ENCODE peak calls at places on chromosomes 7 and 10, in eight cellular contexts. One of them, this sample, is unnamed.
A peak's percentile ranks its signal among the peaks of the same experiment; 100 is the strongest.

GRCh38 chr10:24417053-24417452 is 208.1 kb downstream of the KIAA1217 start:
- DNase-seq in breast epithelium: no peak
- DNase-seq in body of pancreas: no peak
- DNase-seq in IMR-90: no peak
- DNase-seq in tibial nerve: no peak
- DNase-seq in right lobe of liver: no peak
- DNase-seq in stomach: no peak
- DNase-seq in spleen: no peak
- DNase-seq in this sample: no peak

GRCh38 chr7:17183630-17184328 is 114.7 kb upstream of the AHR start:
- DNase-seq in breast epithelium: no peak
- DNase-seq in body of pancreas: no peak
- DNase-seq in IMR-90: no peak
- DNase-seq in tibial nerve: no peak
- DNase-seq in right lobe of liver: no peak
- DNase-seq in stomach: no peak
- DNase-seq in spleen: no peak
- DNase-seq in this sample: no peak

GRCh38 chr10:79298403-79299244 is 48.6 kb upstream of the PPIF start:
- DNase-seq in breast epithelium: no peak
- DNase-seq in body of pancreas: no peak
- DNase-seq in IMR-90: peak; percentile 99
- DNase-seq in tibial nerve: peak; percentile 36
- DNase-seq in right lobe of liver: no peak
- DNase-seq in stomach: peak; percentile 71
- DNase-seq in spleen: no peak
- DNase-seq in this sample: no peak

GRCh38 chr10:97792058-97792721 is 20.4 kb upstream of the SFRP5 start:
- DNase-seq in breast epithelium: peak; percentile 56
- DNase-seq in body of pancreas: peak; percentile 88
- DNase-seq in IMR-90: peak; percentile 46
- DNase-seq in tibial nerve: peak; percentile 80
- DNase-seq in right lobe of liver: peak; percentile 73
- DNase-seq in stomach: peak; percentile 75
- DNase-seq in spleen: peak; percentile 88
- DNase-seq in this sample: peak; percentile 71

GRCh38 chr10:7697304-7697822 is 5.8 kb upstream of the ITIH2 start:
- DNase-seq in breast epithelium: no peak
- DNase-seq in body of pancreas: no peak
- DNase-seq in IMR-90: no peak
- DNase-seq in tibial nerve: no peak
- DNase-seq in right lobe of liver: no peak
- DNase-seq in stomach: no peak
- DNase-seq in spleen: no peak
- DNase-seq in this sample: no peak

GRCh38 chr10:117892681-117893220 is 154.0 kb downstream of the RAB11FIP2 start:
- DNase-seq in breast epithelium: no peak
- DNase-seq in body of pancreas: no peak
- DNase-seq in IMR-90: no peak
- DNase-seq in tibial nerve: no peak
- DNase-seq in right lobe of liver: no peak
- DNase-seq in stomach: no peak
- DNase-seq in spleen: no peak
- DNase-seq in this sample: no peak

GRCh38 chr7:83468251-83468739 is 180.6 kb downstream of the SEMA3E start:
- DNase-seq in breast epithelium: peak; percentile 60
- DNase-seq in body of pancreas: peak; percentile 91
- DNase-seq in IMR-90: peak; percentile 99
- DNase-seq in tibial nerve: peak; percentile 65
- DNase-seq in right lobe of liver: peak; percentile 70
- DNase-seq in stomach: peak; percentile 83
- DNase-seq in spleen: no peak
- DNase-seq in this sample: peak; percentile 90

GRCh38 chr7:95491634-95492314 is 6.0 kb downstream of the ASB4 start:
- DNase-seq in breast epithelium: no peak
- DNase-seq in body of pancreas: no peak
- DNase-seq in IMR-90: no peak
- DNase-seq in tibial nerve: no peak
- DNase-seq in right lobe of liver: no peak
- DNase-seq in stomach: no peak
- DNase-seq in spleen: no peak
- DNase-seq in this sample: no peak

GRCh38 chr7:11988186-11988585 is 156.2 kb upstream of the THSD7A start:
- DNase-seq in breast epithelium: no peak
- DNase-seq in body of pancreas: no peak
- DNase-seq in IMR-90: no peak
- DNase-seq in tibial nerve: no peak
- DNase-seq in right lobe of liver: no peak
- DNase-seq in stomach: no peak
- DNase-seq in spleen: no peak
- DNase-seq in this sample: no peak

GRCh38 chr7:44508328-44508990 is 18.0 kb upstream of the NUDCD3 start:
- DNase-seq in breast epithelium: no peak
- DNase-seq in body of pancreas: no peak
- DNase-seq in IMR-90: no peak
- DNase-seq in tibial nerve: no peak
- DNase-seq in right lobe of liver: no peak
- DNase-seq in stomach: no peak
- DNase-seq in spleen: no peak
- DNase-seq in this sample: no peak

GRCh38 chr10:929965-930364 is 1.5 kb downstream of the LARP4B start:
- DNase-seq in breast epithelium: no peak
- DNase-seq in body of pancreas: no peak
- DNase-seq in IMR-90: no peak
- DNase-seq in tibial nerve: no peak
- DNase-seq in right lobe of liver: no peak
- DNase-seq in stomach: no peak
- DNase-seq in spleen: no peak
- DNase-seq in this sample: no peak

GRCh38 chr10:5518143-5518542 is 6.6 kb upstream of the CALML3 start:
- DNase-seq in breast epithelium: no peak
- DNase-seq in body of pancreas: peak; percentile 7
- DNase-seq in IMR-90: no peak
- DNase-seq in tibial nerve: no peak
- DNase-seq in right lobe of liver: no peak
- DNase-seq in stomach: no peak
- DNase-seq in spleen: no peak
- DNase-seq in this sample: no peak

GRCh38 chr10:46223064-46223480 is 63.7 kb upstream of the ANTXRL start:
- DNase-seq in breast epithelium: no peak
- DNase-seq in body of pancreas: no peak
- DNase-seq in IMR-90: no peak
- DNase-seq in tibial nerve: peak; percentile 2
- DNase-seq in right lobe of liver: no peak
- DNase-seq in stomach: peak; percentile 17
- DNase-seq in spleen: peak; percentile 54
- DNase-seq in this sample: no peak

GRCh38 chr10:77163670-77164348 is 473.8 kb downstream of the KCNMA1 start:
- DNase-seq in breast epithelium: peak; percentile 27
- DNase-seq in body of pancreas: peak; percentile 18
- DNase-seq in IMR-90: peak; percentile 99
- DNase-seq in tibial nerve: peak; percentile 36
- DNase-seq in right lobe of liver: peak; percentile 18
- DNase-seq in stomach: no peak
- DNase-seq in spleen: no peak
- DNase-seq in this sample: no peak

GRCh38 chr7:30369879-30370278 is 85.5 kb downstream of the ZNRF2 start:
- DNase-seq in breast epithelium: no peak
- DNase-seq in body of pancreas: no peak
- DNase-seq in IMR-90: peak; percentile 38
- DNase-seq in tibial nerve: no peak
- DNase-seq in right lobe of liver: no peak
- DNase-seq in stomach: no peak
- DNase-seq in spleen: no peak
- DNase-seq in this sample: no peak

GRCh38 chr10:89352802-89353201 is 25.0 kb downstream of the IFIT3 start:
- DNase-seq in breast epithelium: no peak
- DNase-seq in body of pancreas: no peak
- DNase-seq in IMR-90: no peak
- DNase-seq in tibial nerve: no peak
- DNase-seq in right lobe of liver: no peak
- DNase-seq in stomach: no peak
- DNase-seq in spleen: no peak
- DNase-seq in this sample: no peak

GRCh38 chr10:113612154-113612553 is 51.7 kb downstream of the NRAP start:
- DNase-seq in breast epithelium: peak; percentile 26
- DNase-seq in body of pancreas: peak; percentile 86
- DNase-seq in IMR-90: no peak
- DNase-seq in tibial nerve: no peak
- DNase-seq in right lobe of liver: no peak
- DNase-seq in stomach: peak; percentile 87
- DNase-seq in spleen: no peak
- DNase-seq in this sample: no peak

GRCh38 chr10:70374775-70375614 is 7.4 kb downstream of the LRRC20 start:
- DNase-seq in breast epithelium: no peak
- DNase-seq in body of pancreas: no peak
- DNase-seq in IMR-90: peak; percentile 51
- DNase-seq in tibial nerve: no peak
- DNase-seq in right lobe of liver: no peak
- DNase-seq in stomach: no peak
- DNase-seq in spleen: no peak
- DNase-seq in this sample: no peak

GRCh38 chr10:35124540-35124939 is 2.1 kb upstream of the CREM start:
- DNase-seq in breast epithelium: no peak
- DNase-seq in body of pancreas: no peak
- DNase-seq in IMR-90: no peak
- DNase-seq in tibial nerve: no peak
- DNase-seq in right lobe of liver: no peak
- DNase-seq in stomach: no peak
- DNase-seq in spleen: no peak
- DNase-seq in this sample: no peak

GRCh38 chr10:37640301-37640700 is 217.1 kb downstream of the ZNF248 start:
- DNase-seq in breast epithelium: no peak
- DNase-seq in body of pancreas: no peak
- DNase-seq in IMR-90: no peak
- DNase-seq in tibial nerve: no peak
- DNase-seq in right lobe of liver: no peak
- DNase-seq in stomach: no peak
- DNase-seq in spleen: no peak
- DNase-seq in this sample: no peak

GRCh38 chr7:133669061-133669455 is 416.2 kb downstream of the EXOC4 start:
- DNase-seq in breast epithelium: no peak
- DNase-seq in body of pancreas: no peak
- DNase-seq in IMR-90: no peak
- DNase-seq in tibial nerve: no peak
- DNase-seq in right lobe of liver: no peak
- DNase-seq in stomach: no peak
- DNase-seq in spleen: no peak
- DNase-seq in this sample: no peak

GRCh38 chr10:13472359-13472758 is 56.5 kb downstream of the BEND7 start:
- DNase-seq in breast epithelium: no peak
- DNase-seq in body of pancreas: no peak
- DNase-seq in IMR-90: no peak
- DNase-seq in tibial nerve: no peak
- DNase-seq in right lobe of liver: no peak
- DNase-seq in stomach: no peak
- DNase-seq in spleen: no peak
- DNase-seq in this sample: no peak

GRCh38 chr10:78763651-78764395 is 304.9 kb upstream of the ZMIZ1 start:
- DNase-seq in breast epithelium: peak; percentile 37
- DNase-seq in body of pancreas: no peak
- DNase-seq in IMR-90: no peak
- DNase-seq in tibial nerve: no peak
- DNase-seq in right lobe of liver: no peak
- DNase-seq in stomach: no peak
- DNase-seq in spleen: peak; percentile 78
- DNase-seq in this sample: peak; percentile 57

DNA sequence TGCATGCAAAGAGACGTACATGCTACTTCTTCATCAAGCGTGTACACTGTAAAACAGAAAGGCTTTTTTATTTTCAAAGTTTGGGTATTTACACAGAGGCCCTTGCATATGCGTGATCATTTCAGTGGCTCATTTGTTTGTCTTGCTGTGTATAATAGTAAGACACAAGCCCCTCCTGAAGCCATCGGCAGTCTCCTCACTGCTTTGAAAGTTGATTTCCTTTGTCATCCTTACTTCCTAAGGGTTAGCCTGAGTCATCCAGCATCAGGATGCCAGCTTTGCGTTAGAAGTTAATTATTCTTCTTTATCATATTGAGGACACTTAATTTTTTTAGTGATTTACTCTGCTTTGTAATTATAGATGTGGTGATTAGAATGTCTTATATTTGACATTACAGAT is 72.5 kb upstream of the CTBP2 start:
- DNase-seq in breast epithelium: no peak
- DNase-seq in body of pancreas: no peak
- DNase-seq in IMR-90: peak; percentile 43
- DNase-seq in tibial nerve: no peak
- DNase-seq in right lobe of liver: no peak
- DNase-seq in stomach: no peak
- DNase-seq in spleen: no peak
- DNase-seq in this sample: no peak
- TF ChIP-seq POLR2A in breast epithelium: no peak
- TF ChIP-seq POLR2A in body of pancreas: no peak
- TF ChIP-seq POLR2A in IMR-90: no peak
- TF ChIP-seq POLR2A in tibial nerve: no peak
- TF ChIP-seq POLR2A in right lobe of liver: no peak
- TF ChIP-seq POLR2A in stomach: no peak
- TF ChIP-seq POLR2A in spleen: no peak
- TF ChIP-seq POLR2A in this sample: no peak

DNA sequence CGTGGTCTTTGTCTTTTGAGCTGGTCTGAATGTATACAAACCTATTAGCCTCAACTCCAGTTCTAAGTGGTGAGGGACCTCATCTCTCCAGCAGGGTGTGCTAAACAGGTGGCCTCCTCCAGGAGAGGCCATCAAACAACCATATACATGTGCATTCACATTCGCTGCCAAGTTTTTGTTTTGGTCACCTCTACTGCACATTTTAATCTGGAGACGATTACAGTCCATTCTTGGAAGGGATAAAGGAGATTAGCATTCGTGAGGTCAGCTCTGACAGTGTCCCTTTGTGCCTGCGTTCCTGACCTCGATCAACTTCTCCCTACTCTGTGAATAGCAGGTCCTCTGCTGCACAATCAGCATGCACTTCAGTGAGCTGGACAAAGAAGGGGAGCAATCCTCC is 60.8 kb downstream of the RHOBTB1 start:
- DNase-seq in breast epithelium: no peak
- DNase-seq in body of pancreas: peak; percentile 38
- DNase-seq in IMR-90: peak; percentile 24
- DNase-seq in tibial nerve: no peak
- DNase-seq in right lobe of liver: no peak
- DNase-seq in stomach: peak; percentile 34
- DNase-seq in spleen: no peak
- DNase-seq in this sample: peak; percentile 4
- H3K27ac ChIP-seq in breast epithelium: no peak overlapping the region
- H3K27ac ChIP-seq in body of pancreas: no peak overlapping the region
- H3K27ac ChIP-seq in IMR-90: no peak overlapping the region
- H3K27ac ChIP-seq in tibial nerve: no peak overlapping the region
- H3K27ac ChIP-seq in right lobe of liver: no peak overlapping the region
- H3K27ac ChIP-seq in stomach: no peak overlapping the region
- H3K27ac ChIP-seq in spleen: no peak overlapping the region
- H3K27ac ChIP-seq in this sample: no peak overlapping the region

GRCh38 chr7:150830957-150831356 is 21.4 kb upstream of the AOC1 start:
- DNase-seq in breast epithelium: no peak
- DNase-seq in body of pancreas: no peak
- DNase-seq in IMR-90: no peak
- DNase-seq in tibial nerve: no peak
- DNase-seq in right lobe of liver: no peak
- DNase-seq in stomach: no peak
- DNase-seq in spleen: no peak
- DNase-seq in this sample: no peak
- H3K4me1 ChIP-seq in breast epithelium: no peaks in the 10 kb centered on the region
- H3K4me1 ChIP-seq in body of pancreas: no peaks in the 10 kb centered on the region
- H3K4me1 ChIP-seq in IMR-90: no peaks in the 10 kb centered on the region
- H3K4me1 ChIP-seq in tibial nerve: no peaks in the 10 kb centered on the region
- H3K4me1 ChIP-seq in right lobe of liver: peaks cover 22% of the 10 kb centered on the region
- H3K4me1 ChIP-seq in stomach: peaks cover 5% of the 10 kb centered on the region
- H3K4me1 ChIP-seq in spleen: no peaks in the 10 kb centered on the region
- H3K4me1 ChIP-seq in this sample: no peaks in the 10 kb centered on the region

GRCh38 chr7:27167170-27167505 is 1.8 kb upstream of the HOXA9 start:
- DNase-seq in breast epithelium: no peak
- DNase-seq in body of pancreas: no peak
- DNase-seq in IMR-90: no peak
- DNase-seq in tibial nerve: no peak
- DNase-seq in right lobe of liver: no peak
- DNase-seq in stomach: no peak
- DNase-seq in spleen: peak; percentile 74
- DNase-seq in this sample: no peak
- TF ChIP-seq POLR2A in breast epithelium: no peak
- TF ChIP-seq POLR2A in body of pancreas: no peak
- TF ChIP-seq POLR2A in IMR-90: no peak
- TF ChIP-seq POLR2A in tibial nerve: no peak
- TF ChIP-seq POLR2A in right lobe of liver: no peak
- TF ChIP-seq POLR2A in stomach: no peak
- TF ChIP-seq POLR2A in spleen: no peak
- TF ChIP-seq POLR2A in this sample: no peak